ENCODE peak calls at places on chromosomes 11 and 22, in four cellular contexts. L is WTC11, Q is K562, V is HepG2. U is an unnamed sample.
A peak's percentile ranks its signal among the peaks of the same experiment; 100 is the strongest.

GRCh38 chr11:9274499-9275228 is 9.5 kb upstream of the DENND5A start:
- DNase-seq in V (no peak), L (no peak), Q (no peak), U (no peak)

GRCh38 chr11:124740277-124740882 is 638 bp downstream of the NRGN start:
- DNase-seq in V (no peak), L (no peak), Q (peak; percentile 45), U (peak; percentile 46)

GRCh38 chr11:60955566-60955965 is 3.6 kb upstream of the SLC15A3 start:
- DNase-seq in L (no peak), Q (no peak), V (no peak), U (no peak)

GRCh38 chr11:78635814-78636506 is 61.3 kb upstream of the NARS2 start:
- DNase-seq in Q (no peak), L (no peak), V (no peak), U (no peak)

GRCh38 chr11:828501-829115 is 889 bp downstream of the CRACR2B start:
- DNase-seq in Q (no peak), L (peak; percentile 35), V (no peak), U (no peak)

GRCh38 chr11:98565311-98565710 is 455.4 kb upstream of the CNTN5 start:
- DNase-seq in V (no peak), L (no peak), Q (no peak), U (no peak)

GRCh38 chr11:111797145-111797581 is 31.0 kb upstream of the PPP2R1B start:
- DNase-seq in Q (peak; percentile 18), V (no peak), L (no peak), U (no peak)

GRCh38 chr22:20530368-20531153 is 23.2 kb downstream of the MED15 start:
- DNase-seq in Q (no peak), V (no peak), L (no peak), U (no peak)

GRCh38 chr11:126115820-126116319 is 53.2 kb upstream of the CDON start:
- DNase-seq in L (no peak), V (peak; percentile 93), Q (no peak), U (peak; percentile 68)

GRCh38 chr11:117544431-117544830 is 216.8 kb downstream of the CEP164 start:
- DNase-seq in V (no peak), L (no peak), Q (no peak), U (no peak)

GRCh38 chr22:47600791-47601400 is 838.4 kb downstream of the TBC1D22A start:
- DNase-seq in V (no peak), L (no peak), Q (no peak), U (no peak)

GRCh38 chr11:75553182-75553581 is 8.9 kb upstream of the SERPINH1 start:
- DNase-seq in Q (no peak), V (no peak), L (no peak), U (no peak)

GRCh38 chr11:57478971-57479663 is 18.8 kb downstream of the RTN4RL2 start:
- DNase-seq in L (no peak), Q (no peak), V (no peak), U (no peak)

GRCh38 chr11:42345933-42346332 is 886.5 kb upstream of the LRRC4C start:
- DNase-seq in Q (no peak), L (no peak), V (no peak), U (no peak)

GRCh38 chr22:29797351-29797750 is 30.2 kb downstream of the UQCR10 start:
- DNase-seq in L (no peak), Q (no peak), V (no peak), U (no peak)

GRCh38 chr11:117941163-117941707 is 12.0 kb upstream of the TMPRSS13 start:
- DNase-seq in V (no peak), Q (no peak), L (no peak), U (no peak)

GRCh38 chr11:99693941-99694492 is 673.3 kb downstream of the CNTN5 start:
- DNase-seq in L (no peak), Q (no peak), V (peak; percentile 3), U (no peak)

GRCh38 chr11:117657801-117658200 is 139.2 kb downstream of the DSCAML1 start:
- DNase-seq in Q (no peak), L (no peak), V (no peak), U (no peak)

GRCh38 chr11:119706887-119707286 is 22.1 kb downstream of the NECTIN1 start:
- DNase-seq in V (no peak), L (peak; percentile 42), Q (peak; percentile 49), U (no peak)

GRCh38 chr22:23246982-23247766 is 66.9 kb downstream of the BCR start:
- DNase-seq in L (no peak), V (peak; percentile 70), Q (no peak), U (no peak)

GRCh38 chr11:17395554-17395961 is 7.1 kb upstream of the KCNJ11 start:
- DNase-seq in L (no peak), V (no peak), Q (no peak), U (no peak)

GRCh38 chr11:86232556-86232955 is 12.0 kb upstream of the EED start:
- DNase-seq in Q (no peak), L (no peak), V (no peak), U (no peak)

GRCh38 chr11:46521947-46522681 is 71.7 kb downstream of the AMBRA1 start:
- DNase-seq in Q (no peak), V (no peak), L (no peak), U (no peak)

GRCh38 chr11:63829823-63830489 is 9.0 kb upstream of the MARK2 start:
- DNase-seq in L (peak; percentile 62), V (peak; percentile 52), Q (peak; percentile 52), U (peak; percentile 42)

GRCh38 chr22:46373838-46374662 is 38.5 kb downstream of the TRMU start:
- DNase-seq in Q (no peak), L (no peak), V (no peak), U (no peak)

GRCh38 chr11:130636672-130637463 is 188.4 kb downstream of the ADAMTS15 start:
- DNase-seq in V (peak; percentile 60), L (no peak), Q (no peak), U (no peak)

GRCh38 chr11:44729718-44730117 is 3.0 kb downstream of the TSPAN18 start:
- DNase-seq in L (no peak), Q (no peak), V (no peak), U (no peak)

GRCh38 chr11:15707971-15708370 is 593.2 kb downstream of the INSC start:
- DNase-seq in L (peak; percentile 12), V (no peak), Q (no peak), U (no peak)

GRCh38 chr11:119378851-119379465 is 2.5 kb downstream of the USP2 start:
- DNase-seq in V (no peak), L (no peak), Q (peak; percentile 23), U (no peak)

GRCh38 chr22:22703715-22704114 is 59.3 kb downstream of the GGTLC2 start:
- DNase-seq in Q (no peak), L (no peak), V (no peak), U (no peak)

DNA sequence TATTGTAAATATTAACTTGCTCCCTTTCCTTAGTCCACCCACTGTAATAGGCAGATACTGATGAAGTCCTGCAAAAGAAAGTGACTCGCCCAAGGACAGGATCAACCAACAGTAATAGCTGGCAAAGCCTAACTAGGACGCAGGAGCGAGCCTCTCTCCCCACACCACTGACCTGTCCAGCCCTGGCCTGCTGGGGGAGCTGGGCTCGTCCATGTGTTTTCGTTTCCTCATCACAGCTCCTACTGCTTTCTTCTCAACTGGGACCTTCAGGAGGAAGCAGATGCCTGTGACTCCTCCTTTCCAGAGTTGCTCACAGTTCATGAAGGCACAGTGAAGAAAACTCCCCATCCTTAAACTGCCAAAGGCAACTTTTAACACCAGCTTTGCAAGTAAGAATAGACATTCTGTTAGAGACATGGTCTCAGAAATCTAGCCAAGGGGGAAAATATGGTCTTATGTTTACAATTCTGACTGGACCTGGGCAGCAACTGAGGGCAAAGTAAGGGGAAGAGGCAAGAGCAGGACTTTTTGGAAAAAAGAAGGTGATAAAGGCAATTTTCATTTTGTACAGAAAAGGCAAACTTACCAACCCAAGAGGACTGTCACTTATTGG is 11.6 kb upstream of the GPHA2 start:
- DNase-seq in V (no peak), L (no peak), Q (peak; percentile 33), U (no peak)
- TF ChIP-seq ELF4 in V (no peak), L (no peak), Q (no peak), U (no peak)

DNA sequence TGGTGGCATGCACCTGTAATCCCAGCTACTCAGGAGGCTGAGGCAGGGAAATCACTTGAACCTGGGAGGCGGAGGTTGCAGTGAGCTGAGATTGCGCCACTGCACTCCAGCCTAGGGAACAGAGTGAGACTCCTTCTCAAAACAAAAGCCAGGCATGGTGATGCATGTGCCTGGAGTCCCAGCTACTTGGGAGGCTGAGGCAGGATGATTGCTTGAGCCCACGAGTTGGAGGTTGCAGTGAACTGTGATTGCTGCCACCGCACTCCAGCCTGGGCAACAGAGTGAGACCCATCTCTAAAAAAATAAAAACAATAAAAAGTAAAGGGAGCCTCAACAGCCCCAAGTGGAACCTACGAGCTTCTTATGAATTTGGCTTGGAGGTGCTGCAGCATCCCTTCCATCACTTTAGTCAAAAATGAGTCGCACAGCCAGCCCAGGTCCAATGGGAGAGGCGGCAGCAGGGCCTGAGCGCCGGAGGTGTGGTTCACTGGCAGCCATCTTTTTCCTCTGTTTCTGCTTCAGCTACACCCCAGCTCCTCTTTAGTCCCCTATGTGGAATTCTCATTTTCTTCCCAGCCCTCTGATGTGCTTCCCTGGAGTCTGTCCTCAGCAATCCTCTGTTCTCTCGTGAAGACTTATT is 29.2 kb upstream of the GCAT start:
- DNase-seq in V (no peak), Q (no peak), L (no peak), U (no peak)
- TF ChIP-seq SP1 in V (no peak), Q (no peak), L (no peak), U (no peak)

GRCh38 chr11:62466444-62466843 is 47.6 kb downstream of the SCGB1A1 start:
- DNase-seq in Q (no peak), L (no peak), V (no peak), U (no peak)
- TF ChIP-seq ELF4 in Q (no peak), L (no peak), V (no peak), U (no peak)

GRCh38 chr11:121257976-121258375 is 34.6 kb upstream of the SC5D start:
- DNase-seq in L (no peak), Q (no peak), V (no peak), U (no peak)
- TF ChIP-seq SP1 in L (no peak), Q (no peak), V (no peak), U (no peak)

GRCh38 chr11:33701831-33702230 is 1.2 kb upstream of the C11orf91 start:
- DNase-seq in Q (no peak), L (no peak), V (no peak), U (no peak)
- TF ChIP-seq ELF4 in Q (no peak), L (no peak), V (no peak), U (no peak)

DNA sequence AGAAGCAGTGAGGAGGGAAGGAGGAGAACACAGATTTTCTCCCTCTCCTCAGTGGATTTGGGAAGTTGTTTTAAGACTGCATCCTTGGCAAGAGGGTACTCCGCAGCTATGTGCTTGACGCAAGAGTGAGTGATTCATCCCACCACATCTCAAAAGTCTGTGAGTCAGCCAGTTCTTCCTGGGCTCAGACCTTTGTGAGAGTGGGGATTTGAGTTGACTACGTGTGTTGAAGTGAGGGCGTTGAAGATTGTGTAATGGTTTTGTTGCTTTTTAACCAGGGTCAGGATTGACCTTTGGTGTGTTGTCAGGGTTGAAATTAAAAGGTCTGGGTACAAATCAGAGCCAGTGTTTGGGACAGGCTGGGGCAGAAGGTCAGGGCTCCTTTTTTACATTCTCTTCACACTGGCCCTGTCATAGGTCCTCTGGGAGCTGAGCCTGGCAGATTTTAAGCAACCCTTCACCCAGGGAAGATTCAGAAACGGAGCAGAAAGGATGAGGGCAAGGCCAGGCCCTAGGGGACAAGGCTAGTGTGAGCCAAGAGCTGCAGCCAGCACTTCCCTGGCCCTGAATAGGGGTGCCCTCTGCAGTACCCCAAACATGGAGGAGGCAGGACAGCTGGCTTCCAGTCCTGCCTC is 4.2 kb upstream of the C11orf86 start:
- DNase-seq in V (peak; percentile 95), L (no peak), Q (no peak), U (no peak)
- TF ChIP-seq SP1 in V (no peak), L (no peak), Q (no peak), U (no peak)